ENCODE peak calls at places on chromosomes 2 and 18, in nine cellular contexts. One of them, this sample, is unnamed.

GRCh38 chr2:42843611-42844010 is 51.2 kb upstream of the HAAO start:
- DNase-seq in glomerular endothelial cell: no peak
- DNase-seq in M059J: no peak
- DNase-seq in GM04504: no peak
- DNase-seq in pancreas: no peak
- DNase-seq in activated naive CD8-positive, alpha-beta T cell treated with anti-CD3 and anti-CD28 coated beads, Interleukin-2, amount 50 U/mL, for 24 hours: no peak
- DNase-seq in A549: no peak
- DNase-seq in EH: no peak
- DNase-seq in aorta: no peak
- DNase-seq in this sample: no peak

GRCh38 chr18:44938396-44939036 is 257.8 kb downstream of the SETBP1 start:
- DNase-seq in glomerular endothelial cell: no peak
- DNase-seq in M059J: no peak
- DNase-seq in GM04504: no peak
- DNase-seq in pancreas: no peak
- DNase-seq in activated naive CD8-positive, alpha-beta T cell treated with anti-CD3 and anti-CD28 coated beads, Interleukin-2, amount 50 U/mL, for 24 hours: no peak
- DNase-seq in A549: no peak
- DNase-seq in EH: no peak
- DNase-seq in aorta: no peak
- DNase-seq in this sample: peak

GRCh38 chr2:141611143-141611571 is 519.7 kb downstream of the LRP1B start:
- DNase-seq in glomerular endothelial cell: peak
- DNase-seq in M059J: no peak
- DNase-seq in GM04504: no peak
- DNase-seq in pancreas: no peak
- DNase-seq in activated naive CD8-positive, alpha-beta T cell treated with anti-CD3 and anti-CD28 coated beads, Interleukin-2, amount 50 U/mL, for 24 hours: no peak
- DNase-seq in A549: no peak
- DNase-seq in EH: peak
- DNase-seq in aorta: no peak
- DNase-seq in this sample: peak

GRCh38 chr2:233832869-233833812 is 21.2 kb downstream of the HJURP start:
- DNase-seq in glomerular endothelial cell: no peak
- DNase-seq in M059J: peak
- DNase-seq in GM04504: peak
- DNase-seq in pancreas: peak
- DNase-seq in activated naive CD8-positive, alpha-beta T cell treated with anti-CD3 and anti-CD28 coated beads, Interleukin-2, amount 50 U/mL, for 24 hours: no peak
- DNase-seq in A549: peak
- DNase-seq in EH: peak
- DNase-seq in aorta: peak
- DNase-seq in this sample: peak

GRCh38 chr2:98357856-98358255 is 11.6 kb downstream of the CNGA3 start:
- DNase-seq in glomerular endothelial cell: no peak
- DNase-seq in M059J: no peak
- DNase-seq in GM04504: no peak
- DNase-seq in pancreas: no peak
- DNase-seq in activated naive CD8-positive, alpha-beta T cell treated with anti-CD3 and anti-CD28 coated beads, Interleukin-2, amount 50 U/mL, for 24 hours: no peak
- DNase-seq in A549: no peak
- DNase-seq in EH: no peak
- DNase-seq in aorta: no peak
- DNase-seq in this sample: no peak

GRCh38 chr2:238564286-238564920 is 137.7 kb downstream of the ASB1 start:
- DNase-seq in glomerular endothelial cell: no peak
- DNase-seq in M059J: no peak
- DNase-seq in GM04504: no peak
- DNase-seq in pancreas: no peak
- DNase-seq in activated naive CD8-positive, alpha-beta T cell treated with anti-CD3 and anti-CD28 coated beads, Interleukin-2, amount 50 U/mL, for 24 hours: no peak
- DNase-seq in A549: no peak
- DNase-seq in EH: no peak
- DNase-seq in aorta: peak
- DNase-seq in this sample: no peak

GRCh38 chr2:57881998-57882884 is 164.4 kb upstream of the VRK2 start:
- DNase-seq in glomerular endothelial cell: no peak
- DNase-seq in M059J: peak
- DNase-seq in GM04504: peak
- DNase-seq in pancreas: no peak
- DNase-seq in activated naive CD8-positive, alpha-beta T cell treated with anti-CD3 and anti-CD28 coated beads, Interleukin-2, amount 50 U/mL, for 24 hours: no peak
- DNase-seq in A549: peak
- DNase-seq in EH: peak
- DNase-seq in aorta: no peak
- DNase-seq in this sample: no peak

GRCh38 chr2:193963472-193964119 is 1693.4 kb upstream of the SLC39A10 start:
- DNase-seq in glomerular endothelial cell: no peak
- DNase-seq in M059J: peak
- DNase-seq in GM04504: peak
- DNase-seq in pancreas: no peak
- DNase-seq in activated naive CD8-positive, alpha-beta T cell treated with anti-CD3 and anti-CD28 coated beads, Interleukin-2, amount 50 U/mL, for 24 hours: no peak
- DNase-seq in A549: no peak
- DNase-seq in EH: no peak
- DNase-seq in aorta: no peak
- DNase-seq in this sample: peak

GRCh38 chr2:7725132-7725849 is 808.1 kb downstream of the RNF144A start:
- DNase-seq in glomerular endothelial cell: no peak
- DNase-seq in M059J: no peak
- DNase-seq in GM04504: no peak
- DNase-seq in pancreas: no peak
- DNase-seq in activated naive CD8-positive, alpha-beta T cell treated with anti-CD3 and anti-CD28 coated beads, Interleukin-2, amount 50 U/mL, for 24 hours: no peak
- DNase-seq in A549: no peak
- DNase-seq in EH: peak
- DNase-seq in aorta: no peak
- DNase-seq in this sample: peak

GRCh38 chr18:58965930-58966662 is 101.4 kb downstream of the ZNF532 start:
- DNase-seq in glomerular endothelial cell: no peak
- DNase-seq in M059J: no peak
- DNase-seq in GM04504: no peak
- DNase-seq in pancreas: no peak
- DNase-seq in activated naive CD8-positive, alpha-beta T cell treated with anti-CD3 and anti-CD28 coated beads, Interleukin-2, amount 50 U/mL, for 24 hours: no peak
- DNase-seq in A549: no peak
- DNase-seq in EH: no peak
- DNase-seq in aorta: no peak
- DNase-seq in this sample: no peak

GRCh38 chr2:168416555-168416954 is 39.5 kb upstream of the CERS6 start:
- DNase-seq in glomerular endothelial cell: no peak
- DNase-seq in M059J: no peak
- DNase-seq in GM04504: no peak
- DNase-seq in pancreas: no peak
- DNase-seq in activated naive CD8-positive, alpha-beta T cell treated with anti-CD3 and anti-CD28 coated beads, Interleukin-2, amount 50 U/mL, for 24 hours: no peak
- DNase-seq in A549: no peak
- DNase-seq in EH: no peak
- DNase-seq in aorta: no peak
- DNase-seq in this sample: peak

GRCh38 chr2:204691911-204692510 is 146.7 kb downstream of the PARD3B start:
- DNase-seq in glomerular endothelial cell: peak
- DNase-seq in M059J: peak
- DNase-seq in GM04504: peak
- DNase-seq in pancreas: no peak
- DNase-seq in activated naive CD8-positive, alpha-beta T cell treated with anti-CD3 and anti-CD28 coated beads, Interleukin-2, amount 50 U/mL, for 24 hours: peak
- DNase-seq in A549: peak
- DNase-seq in EH: peak
- DNase-seq in aorta: no peak
- DNase-seq in this sample: peak

GRCh38 chr2:118632921-118633320 is 214.5 kb downstream of the EN1 start:
- DNase-seq in glomerular endothelial cell: no peak
- DNase-seq in M059J: no peak
- DNase-seq in GM04504: no peak
- DNase-seq in pancreas: no peak
- DNase-seq in activated naive CD8-positive, alpha-beta T cell treated with anti-CD3 and anti-CD28 coated beads, Interleukin-2, amount 50 U/mL, for 24 hours: no peak
- DNase-seq in A549: no peak
- DNase-seq in EH: no peak
- DNase-seq in aorta: no peak
- DNase-seq in this sample: no peak

GRCh38 chr2:236211281-236211680 is 43.1 kb upstream of the GBX2 start:
- DNase-seq in glomerular endothelial cell: no peak
- DNase-seq in M059J: no peak
- DNase-seq in GM04504: no peak
- DNase-seq in pancreas: no peak
- DNase-seq in activated naive CD8-positive, alpha-beta T cell treated with anti-CD3 and anti-CD28 coated beads, Interleukin-2, amount 50 U/mL, for 24 hours: no peak
- DNase-seq in A549: no peak
- DNase-seq in EH: no peak
- DNase-seq in aorta: no peak
- DNase-seq in this sample: no peak

GRCh38 chr2:48768669-48769068 is 13.1 kb upstream of the LHCGR start:
- DNase-seq in glomerular endothelial cell: no peak
- DNase-seq in M059J: peak
- DNase-seq in GM04504: no peak
- DNase-seq in pancreas: no peak
- DNase-seq in activated naive CD8-positive, alpha-beta T cell treated with anti-CD3 and anti-CD28 coated beads, Interleukin-2, amount 50 U/mL, for 24 hours: no peak
- DNase-seq in A549: no peak
- DNase-seq in EH: peak
- DNase-seq in aorta: no peak
- DNase-seq in this sample: no peak

GRCh38 chr18:78100189-78100588 is 850.5 kb downstream of the GALR1 start:
- DNase-seq in glomerular endothelial cell: no peak
- DNase-seq in M059J: no peak
- DNase-seq in GM04504: no peak
- DNase-seq in pancreas: no peak
- DNase-seq in activated naive CD8-positive, alpha-beta T cell treated with anti-CD3 and anti-CD28 coated beads, Interleukin-2, amount 50 U/mL, for 24 hours: no peak
- DNase-seq in A549: no peak
- DNase-seq in EH: no peak
- DNase-seq in aorta: no peak
- DNase-seq in this sample: no peak

GRCh38 chr2:175575346-175576258 is 394.1 kb upstream of the ATP5MC3 start:
- DNase-seq in glomerular endothelial cell: no peak
- DNase-seq in M059J: no peak
- DNase-seq in GM04504: no peak
- DNase-seq in pancreas: no peak
- DNase-seq in activated naive CD8-positive, alpha-beta T cell treated with anti-CD3 and anti-CD28 coated beads, Interleukin-2, amount 50 U/mL, for 24 hours: no peak
- DNase-seq in A549: no peak
- DNase-seq in EH: no peak
- DNase-seq in aorta: no peak
- DNase-seq in this sample: no peak

GRCh38 chr2:50098242-50098641 is 933.7 kb downstream of the NRXN1 start:
- DNase-seq in glomerular endothelial cell: no peak
- DNase-seq in M059J: no peak
- DNase-seq in GM04504: no peak
- DNase-seq in pancreas: no peak
- DNase-seq in activated naive CD8-positive, alpha-beta T cell treated with anti-CD3 and anti-CD28 coated beads, Interleukin-2, amount 50 U/mL, for 24 hours: no peak
- DNase-seq in A549: no peak
- DNase-seq in EH: no peak
- DNase-seq in aorta: no peak
- DNase-seq in this sample: peak

GRCh38 chr18:33495278-33495677 is 54.8 kb upstream of the CCDC178 start:
- DNase-seq in glomerular endothelial cell: peak
- DNase-seq in M059J: no peak
- DNase-seq in GM04504: no peak
- DNase-seq in pancreas: no peak
- DNase-seq in activated naive CD8-positive, alpha-beta T cell treated with anti-CD3 and anti-CD28 coated beads, Interleukin-2, amount 50 U/mL, for 24 hours: no peak
- DNase-seq in A549: no peak
- DNase-seq in EH: no peak
- DNase-seq in aorta: no peak
- DNase-seq in this sample: peak

GRCh38 chr18:67783215-67783946 is 266.9 kb upstream of the DSEL start:
- DNase-seq in glomerular endothelial cell: no peak
- DNase-seq in M059J: peak
- DNase-seq in GM04504: peak
- DNase-seq in pancreas: no peak
- DNase-seq in activated naive CD8-positive, alpha-beta T cell treated with anti-CD3 and anti-CD28 coated beads, Interleukin-2, amount 50 U/mL, for 24 hours: no peak
- DNase-seq in A549: no peak
- DNase-seq in EH: peak
- DNase-seq in aorta: no peak
- DNase-seq in this sample: peak

GRCh38 chr2:40367652-40368051 is 84.2 kb downstream of the SLC8A1 start:
- DNase-seq in glomerular endothelial cell: no peak
- DNase-seq in M059J: peak
- DNase-seq in GM04504: no peak
- DNase-seq in pancreas: no peak
- DNase-seq in activated naive CD8-positive, alpha-beta T cell treated with anti-CD3 and anti-CD28 coated beads, Interleukin-2, amount 50 U/mL, for 24 hours: no peak
- DNase-seq in A549: no peak
- DNase-seq in EH: peak
- DNase-seq in aorta: no peak
- DNase-seq in this sample: no peak

GRCh38 chr2:140737006-140737405 is 1393.8 kb downstream of the LRP1B start:
- DNase-seq in glomerular endothelial cell: no peak
- DNase-seq in M059J: no peak
- DNase-seq in GM04504: no peak
- DNase-seq in pancreas: no peak
- DNase-seq in activated naive CD8-positive, alpha-beta T cell treated with anti-CD3 and anti-CD28 coated beads, Interleukin-2, amount 50 U/mL, for 24 hours: no peak
- DNase-seq in A549: no peak
- DNase-seq in EH: no peak
- DNase-seq in aorta: no peak
- DNase-seq in this sample: no peak

GRCh38 chr18:76557026-76557575 is 62.1 kb upstream of the ZNF516 start:
- DNase-seq in glomerular endothelial cell: no peak
- DNase-seq in M059J: peak
- DNase-seq in GM04504: no peak
- DNase-seq in pancreas: no peak
- DNase-seq in activated naive CD8-positive, alpha-beta T cell treated with anti-CD3 and anti-CD28 coated beads, Interleukin-2, amount 50 U/mL, for 24 hours: no peak
- DNase-seq in A549: no peak
- DNase-seq in EH: no peak
- DNase-seq in aorta: no peak
- DNase-seq in this sample: no peak

GRCh38 chr2:110931648-110932047 is 189.1 kb upstream of the BCL2L11 start:
- DNase-seq in glomerular endothelial cell: no peak
- DNase-seq in M059J: no peak
- DNase-seq in GM04504: no peak
- DNase-seq in pancreas: no peak
- DNase-seq in activated naive CD8-positive, alpha-beta T cell treated with anti-CD3 and anti-CD28 coated beads, Interleukin-2, amount 50 U/mL, for 24 hours: no peak
- DNase-seq in A549: no peak
- DNase-seq in EH: peak
- DNase-seq in aorta: no peak
- DNase-seq in this sample: no peak

GRCh38 chr2:177886824-177887223 is 185.8 kb downstream of the PDE11A start:
- DNase-seq in glomerular endothelial cell: no peak
- DNase-seq in M059J: no peak
- DNase-seq in GM04504: no peak
- DNase-seq in pancreas: no peak
- DNase-seq in activated naive CD8-positive, alpha-beta T cell treated with anti-CD3 and anti-CD28 coated beads, Interleukin-2, amount 50 U/mL, for 24 hours: no peak
- DNase-seq in A549: no peak
- DNase-seq in EH: no peak
- DNase-seq in aorta: no peak
- DNase-seq in this sample: no peak

GRCh38 chr2:7882296-7882695 is 799.6 kb upstream of the ID2 start:
- DNase-seq in glomerular endothelial cell: no peak
- DNase-seq in M059J: no peak
- DNase-seq in GM04504: no peak
- DNase-seq in pancreas: no peak
- DNase-seq in activated naive CD8-positive, alpha-beta T cell treated with anti-CD3 and anti-CD28 coated beads, Interleukin-2, amount 50 U/mL, for 24 hours: no peak
- DNase-seq in A549: no peak
- DNase-seq in EH: no peak
- DNase-seq in aorta: no peak
- DNase-seq in this sample: no peak

GRCh38 chr2:95761556-95761955 is 169.8 kb downstream of the TRIM43 start:
- DNase-seq in glomerular endothelial cell: no peak
- DNase-seq in M059J: no peak
- DNase-seq in GM04504: no peak
- DNase-seq in pancreas: no peak
- DNase-seq in activated naive CD8-positive, alpha-beta T cell treated with anti-CD3 and anti-CD28 coated beads, Interleukin-2, amount 50 U/mL, for 24 hours: no peak
- DNase-seq in A549: no peak
- DNase-seq in EH: no peak
- DNase-seq in aorta: no peak
- DNase-seq in this sample: no peak

GRCh38 chr2:95179451-95179850 is 13.8 kb downstream of the ZNF2 start:
- DNase-seq in glomerular endothelial cell: no peak
- DNase-seq in M059J: no peak
- DNase-seq in GM04504: no peak
- DNase-seq in pancreas: no peak
- DNase-seq in activated naive CD8-positive, alpha-beta T cell treated with anti-CD3 and anti-CD28 coated beads, Interleukin-2, amount 50 U/mL, for 24 hours: no peak
- DNase-seq in A549: no peak
- DNase-seq in EH: no peak
- DNase-seq in aorta: no peak
- DNase-seq in this sample: no peak

GRCh38 chr2:111157071-111157661 is 36.5 kb downstream of the BCL2L11 start:
- DNase-seq in glomerular endothelial cell: no peak
- DNase-seq in M059J: no peak
- DNase-seq in GM04504: no peak
- DNase-seq in pancreas: no peak
- DNase-seq in activated naive CD8-positive, alpha-beta T cell treated with anti-CD3 and anti-CD28 coated beads, Interleukin-2, amount 50 U/mL, for 24 hours: no peak
- DNase-seq in A549: no peak
- DNase-seq in EH: no peak
- DNase-seq in aorta: no peak
- DNase-seq in this sample: no peak

GRCh38 chr2:105768961-105769452 is 24.3 kb downstream of the NCK2 start:
- DNase-seq in glomerular endothelial cell: no peak
- DNase-seq in M059J: no peak
- DNase-seq in GM04504: no peak
- DNase-seq in pancreas: no peak
- DNase-seq in activated naive CD8-positive, alpha-beta T cell treated with anti-CD3 and anti-CD28 coated beads, Interleukin-2, amount 50 U/mL, for 24 hours: no peak
- DNase-seq in A549: no peak
- DNase-seq in EH: peak
- DNase-seq in aorta: no peak
- DNase-seq in this sample: no peak

GRCh38 chr2:37149626-37150322 is 7.0 kb downstream of the EIF2AK2 start:
- DNase-seq in glomerular endothelial cell: no peak
- DNase-seq in M059J: no peak
- DNase-seq in GM04504: no peak
- DNase-seq in pancreas: no peak
- DNase-seq in activated naive CD8-positive, alpha-beta T cell treated with anti-CD3 and anti-CD28 coated beads, Interleukin-2, amount 50 U/mL, for 24 hours: no peak
- DNase-seq in A549: no peak
- DNase-seq in EH: no peak
- DNase-seq in aorta: no peak
- DNase-seq in this sample: no peak